ENCODE peak calls at places on chromosomes 16 and 17, in eight cellular contexts. W is adrenal gland, U is AG10803, F is GM12865, S is astrocyte of the spinal cord, R is H9, H is astrocyte, A is ascending aorta. G is an unnamed sample.

GRCh38 chr17:19744492-19744891 is 3.6 kb downstream of the ALDH3A1 start:
- DNase-seq in W (no peak), U (no peak), F (peak), S (no peak), R (no peak), H (no peak), A (no peak), G (no peak)

GRCh38 chr17:11140501-11140900 is 100.5 kb upstream of the SHISA6 start:
- DNase-seq in W (no peak), U (no peak), F (no peak), S (no peak), R (no peak), H (no peak), A (no peak), G (no peak)

GRCh38 chr17:77804796-77805426 is 153.6 kb upstream of the TNRC6C start:
- DNase-seq in W (no peak), U (no peak), F (no peak), S (no peak), R (no peak), H (no peak), A (no peak), G (no peak)

GRCh38 chr16:68283346-68283745 is 19.0 kb downstream of the SLC7A6 start:
- DNase-seq in W (no peak), U (no peak), F (no peak), S (no peak), R (no peak), H (no peak), A (no peak), G (no peak)

GRCh38 chr17:63039342-63039741 is 73.3 kb downstream of the TANC2 start:
- DNase-seq in W (no peak), U (no peak), F (no peak), S (no peak), R (no peak), H (no peak), A (no peak), G (no peak)

GRCh38 chr17:40447148-40447644 is 3.9 kb downstream of the IGFBP4 start:
- DNase-seq in W (no peak), U (no peak), F (no peak), S (no peak), R (no peak), H (no peak), A (no peak), G (no peak)

GRCh38 chr17:37239690-37240344 is 136.0 kb upstream of the C17orf78 start:
- DNase-seq in W (peak), U (peak), F (peak), S (peak), R (no peak), H (peak), A (no peak), G (peak)

GRCh38 chr17:79005063-79005861 is 4.3 kb downstream of the CANT1 start:
- DNase-seq in W (no peak), U (no peak), F (no peak), S (no peak), R (no peak), H (no peak), A (no peak), G (no peak)

GRCh38 chr17:65557349-65558310 is 3.8 kb downstream of the AXIN2 start:
- DNase-seq in W (peak), U (peak), F (no peak), S (peak), R (no peak), H (peak), A (no peak), G (peak)

GRCh38 chr16:70250748-70251650 is 741 bp downstream of the EXOSC6 start:
- DNase-seq in W (peak), U (peak), F (peak), S (peak), R (peak), H (peak), A (no peak), G (peak)

GRCh38 chr17:76808326-76808725 is 59.9 kb upstream of the MGAT5B start:
- DNase-seq in W (no peak), U (no peak), F (no peak), S (no peak), R (no peak), H (no peak), A (no peak), G (peak)

GRCh38 chr17:16952401-16952800 is 19.5 kb downstream of the TNFRSF13B start:
- DNase-seq in W (no peak), U (no peak), F (no peak), S (no peak), R (no peak), H (no peak), A (no peak), G (no peak)

GRCh38 chr16:86899757-86900156 is 321.4 kb downstream of the FOXL1 start:
- DNase-seq in W (no peak), U (peak), F (no peak), S (peak), R (no peak), H (peak), A (no peak), G (peak)

GRCh38 chr17:82338858-82339633 is 5.5 kb upstream of the SECTM1 start:
- DNase-seq in W (peak), U (peak), F (no peak), S (peak), R (no peak), H (peak), A (no peak), G (peak)

GRCh38 chr16:50602531-50603205 is 54.5 kb downstream of the NKD1 start:
- DNase-seq in W (no peak), U (no peak), F (no peak), S (no peak), R (no peak), H (no peak), A (no peak), G (no peak)

GRCh38 chr16:85271198-85271597 is 158.9 kb upstream of the CIBAR2 start:
- DNase-seq in W (no peak), U (no peak), F (no peak), S (no peak), R (no peak), H (no peak), A (no peak), G (no peak)

GRCh38 chr17:76726231-76726765 is at the start of gene JMJD6:
- DNase-seq in W (peak), U (peak), F (peak), S (peak), R (peak), H (peak), A (peak), G (peak)

GRCh38 chr17:38749222-38750043 is 1.3 kb upstream of the PCGF2 start:
- DNase-seq in W (peak), U (peak), F (peak), S (peak), R (peak), H (peak), A (no peak), G (peak)

GRCh38 chr16:27972500-27972899 is 91.0 kb downstream of the GSG1L start:
- DNase-seq in W (peak), U (peak), F (peak), S (peak), R (peak), H (peak), A (no peak), G (peak)

GRCh38 chr17:68759343-68760140 is 158.4 kb upstream of the FAM20A start:
- DNase-seq in W (peak), U (peak), F (peak), S (peak), R (peak), H (peak), A (peak), G (peak)

GRCh38 chr16:23847938-23848337 is 12.2 kb downstream of the PRKCB start:
- DNase-seq in W (no peak), U (no peak), F (peak), S (no peak), R (no peak), H (no peak), A (no peak), G (no peak)

GRCh38 chr16:81626181-81626674 is 152.9 kb upstream of the PLCG2 start:
- DNase-seq in W (no peak), U (peak), F (peak), S (no peak), R (no peak), H (peak), A (no peak), G (peak)

GRCh38 chr17:32946375-32947135 is 18.6 kb downstream of the TMEM98 start:
- DNase-seq in W (no peak), U (no peak), F (no peak), S (no peak), R (no peak), H (no peak), A (no peak), G (no peak)

GRCh38 chr16:51156836-51157235 is 5.8 kb upstream of the SALL1 start:
- DNase-seq in W (no peak), U (no peak), F (no peak), S (no peak), R (no peak), H (no peak), A (no peak), G (no peak)

GRCh38 chr16:68380676-68381362 is 67.5 kb downstream of the SMPD3 start:
- DNase-seq in W (no peak), U (no peak), F (no peak), S (no peak), R (no peak), H (no peak), A (no peak), G (no peak)

GRCh38 chr17:77728022-77728671 is 230.4 kb upstream of the TNRC6C start:
- DNase-seq in W (no peak), U (peak), F (peak), S (no peak), R (peak), H (no peak), A (no peak), G (peak)

GRCh38 chr16:1543085-1543896 is 9.8 kb downstream of the TMEM204 start:
- DNase-seq in W (peak), U (peak), F (peak), S (peak), R (peak), H (peak), A (peak), G (peak)
- TF ChIP-seq CTCF in W (no peak), U (peak), F (no peak), S (no peak), R (peak), H (no peak), A (no peak), G (no peak)

GRCh38 chr17:861364-861763 is 79.2 kb downstream of the MRM3 start:
- DNase-seq in W (no peak), U (no peak), F (no peak), S (no peak), R (no peak), H (no peak), A (no peak), G (peak)
- TF ChIP-seq CTCF in W (no peak), U (no peak), F (no peak), S (no peak), R (no peak), H (no peak), A (no peak), G (no peak)

DNA sequence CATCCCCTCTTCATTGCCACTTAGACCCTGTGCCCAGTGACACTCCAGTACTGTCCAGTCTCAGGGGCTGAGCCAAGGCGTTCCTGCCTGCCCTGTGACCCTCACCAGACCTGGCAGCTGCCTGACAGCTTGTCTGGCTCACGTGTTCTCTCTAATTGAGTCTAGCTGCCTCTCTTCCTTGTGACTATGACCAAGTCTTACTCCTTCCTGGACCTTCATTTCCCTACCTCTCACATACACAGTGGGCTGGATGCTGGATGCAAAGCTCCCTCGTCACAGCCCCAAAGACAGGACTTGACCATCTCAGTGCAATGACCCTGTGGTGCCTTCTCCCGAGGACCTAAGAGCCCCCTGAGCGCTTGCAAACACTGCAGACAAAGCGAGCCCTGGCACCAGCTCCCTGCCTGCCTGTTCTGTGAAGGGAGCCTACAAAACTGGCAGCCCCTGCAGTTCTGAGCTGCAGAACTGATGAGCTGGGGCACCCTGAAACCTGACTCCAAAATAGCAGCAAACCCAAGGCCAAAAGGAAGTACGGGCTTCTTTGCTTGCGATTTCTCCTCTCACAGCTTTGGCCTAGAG is 1.7 kb downstream of the DEXI start:
- DNase-seq in W (no peak), U (no peak), F (peak), S (no peak), R (no peak), H (no peak), A (no peak), G (peak)
- TF ChIP-seq CTCF in W (no peak), U (no peak), F (no peak), S (no peak), R (no peak), H (no peak), A (no peak), G (no peak)

GRCh38 chr17:28119560-28119959 is 77.1 kb downstream of the NLK start:
- DNase-seq in W (no peak), U (no peak), F (no peak), S (no peak), R (no peak), H (no peak), A (no peak), G (no peak)

GRCh38 chr17:28115046-28115445 is 72.6 kb downstream of the NLK start:
- DNase-seq in W (no peak), U (no peak), F (peak), S (no peak), R (no peak), H (no peak), A (no peak), G (no peak)

GRCh38 chr17:28118362-28118761 is 75.9 kb downstream of the NLK start:
- DNase-seq in W (no peak), U (no peak), F (peak), S (no peak), R (no peak), H (no peak), A (no peak), G (no peak)

GRCh38 chr17:28119049-28119448 is 76.6 kb downstream of the NLK start:
- DNase-seq in W (no peak), U (no peak), F (no peak), S (no peak), R (no peak), H (peak), A (no peak), G (no peak)

GRCh38 chr17:28117304-28117703 is 74.8 kb downstream of the NLK start:
- DNase-seq in W (no peak), U (no peak), F (no peak), S (no peak), R (no peak), H (no peak), A (no peak), G (no peak)
- TF ChIP-seq CTCF in W (no peak), U (no peak), F (no peak), S (no peak), R (no peak), H (no peak), A (no peak), G (no peak)

DNA sequence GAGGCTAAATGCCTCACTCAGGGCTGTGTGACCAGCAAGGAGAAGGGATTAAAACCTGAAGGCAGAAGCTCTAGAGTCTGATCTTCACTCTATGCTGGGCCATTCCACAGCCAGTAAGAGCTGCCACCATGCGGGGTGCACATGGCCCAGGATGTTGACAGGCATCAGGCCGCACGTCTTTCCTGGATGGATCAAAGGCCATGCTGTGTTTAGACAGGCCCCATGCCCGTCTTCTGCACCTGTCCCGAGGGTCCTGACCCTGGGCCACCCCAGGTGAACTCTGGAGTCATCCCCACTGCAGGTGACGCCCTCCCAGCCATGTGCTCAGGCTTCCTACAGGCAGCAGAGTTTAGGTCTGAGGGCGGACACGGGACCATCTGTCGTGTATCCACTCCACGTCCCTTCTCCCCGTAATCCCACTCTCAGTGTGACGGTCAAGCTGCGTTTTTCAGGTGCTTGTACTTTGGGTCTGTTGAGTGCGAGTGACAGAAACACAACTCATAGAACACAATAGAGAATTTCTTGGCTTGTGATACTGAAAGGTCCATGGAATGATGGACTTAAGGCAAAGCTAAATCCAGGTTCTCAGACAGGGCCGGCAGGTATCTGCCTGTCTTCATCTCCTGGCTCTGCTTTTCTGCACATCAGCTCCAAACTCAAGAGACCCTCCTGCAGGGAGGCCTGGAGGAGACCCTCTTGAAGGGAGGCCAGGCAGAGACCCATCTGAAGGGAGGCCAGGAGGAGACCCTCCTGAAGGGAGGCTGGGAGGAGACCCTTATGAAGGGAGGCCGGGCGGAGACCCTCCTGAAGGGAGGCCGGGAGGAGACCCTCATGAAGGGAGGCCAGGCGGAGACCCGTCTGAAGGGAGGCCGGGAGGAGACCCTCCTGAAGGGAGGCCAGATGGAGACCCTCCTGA is 13.2 kb downstream of the ZNF469 start:
- DNase-seq in W (no peak), U (no peak), F (no peak), S (no peak), R (no peak), H (no peak), A (no peak), G (no peak)
- TF ChIP-seq CTCF in W (no peak), U (no peak), F (no peak), S (no peak), R (no peak), H (no peak), A (no peak), G (no peak)